ENCODE peak calls at places on chromosomes 12 and 14, in five cellular contexts. L, Y, C, S and F are unnamed samples.

GRCh38 chr12:14853966-14854365 is 10.6 kb upstream of the ART4 start:
- DNase-seq in L (no peak), Y (no peak), C (no peak), S (no peak), F (no peak)

GRCh38 chr12:98085360-98085759 is 430.0 kb upstream of the TMPO start:
- DNase-seq in L (no peak), Y (peak), C (no peak), S (no peak), F (no peak)

GRCh38 chr12:70535896-70536374 is 101.3 kb downstream of the PTPRB start:
- DNase-seq in L (no peak), Y (no peak), C (no peak), S (no peak), F (no peak)

GRCh38 chr12:101939856-101940265 is 62.5 kb downstream of the DRAM1 start:
- DNase-seq in L (peak), Y (peak), C (peak), S (peak), F (peak)

GRCh38 chr14:61191751-61192150 is 89.4 kb downstream of the TMEM30B start:
- DNase-seq in L (no peak), Y (no peak), C (no peak), S (no peak), F (no peak)

GRCh38 chr12:115232455-115233156 is 548.6 kb upstream of the TBX3 start:
- DNase-seq in L (no peak), Y (peak), C (no peak), S (no peak), F (no peak)

GRCh38 chr12:54891717-54892478 is 37.6 kb downstream of the MUCL1 start:
- DNase-seq in L (no peak), Y (no peak), C (no peak), S (no peak), F (no peak)

GRCh38 chr12:114339626-114340025 is 66.3 kb downstream of the TBX5 start:
- DNase-seq in L (no peak), Y (no peak), C (no peak), S (no peak), F (no peak)

GRCh38 chr12:100154472-100155247 is 12.0 kb upstream of the BLTP3B start:
- DNase-seq in L (peak), Y (peak), C (peak), S (peak), F (peak)

GRCh38 chr14:39755269-39755878 is 323.1 kb upstream of the FBXO33 start:
- DNase-seq in L (no peak), Y (no peak), C (no peak), S (no peak), F (no peak)

GRCh38 chr12:107404981-107405380 is 280.6 kb upstream of the PWP1 start:
- DNase-seq in L (peak), Y (peak), C (peak), S (peak), F (no peak)

GRCh38 chr14:100820945-100821344 is 5.0 kb upstream of the MEG3 start:
- DNase-seq in L (no peak), Y (no peak), C (no peak), S (no peak), F (no peak)

GRCh38 chr12:124403273-124403672 is 108.4 kb downstream of the RFLNA start:
- DNase-seq in L (no peak), Y (no peak), C (no peak), S (no peak), F (no peak)

DNA sequence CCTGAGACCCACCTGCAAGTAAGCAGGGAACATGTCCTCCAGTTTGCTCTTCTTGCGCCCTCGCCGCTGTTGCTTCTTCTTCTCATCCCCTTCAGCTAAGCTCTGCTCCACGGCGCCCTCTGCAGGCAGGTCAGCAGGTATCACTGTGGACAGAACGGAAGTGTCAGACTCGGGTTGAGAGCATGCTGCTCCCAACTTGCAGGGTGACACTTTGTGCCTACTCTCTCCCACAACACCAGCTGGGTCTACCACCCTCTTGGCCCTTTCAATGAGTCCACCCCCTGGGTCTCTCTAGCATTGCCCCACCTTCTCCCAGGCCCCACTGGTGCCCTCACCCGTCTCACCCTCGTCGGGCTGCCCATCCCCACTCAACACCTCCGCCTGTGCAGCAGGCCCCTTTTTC is 16.7 kb downstream of the KMT2D start:
- DNase-seq in L (peak), Y (peak), C (peak), S (peak), F (peak)
- TF ChIP-seq CTCF in L (peak), Y (peak), C (peak), S (peak), F (peak)

GRCh38 chr14:77290705-77291104 is 19.7 kb upstream of the NGB start:
- DNase-seq in L (no peak), Y (peak), C (no peak), S (no peak), F (no peak)
- TF ChIP-seq CTCF in L (no peak), Y (peak), C (peak), S (peak), F (no peak)

GRCh38 chr12:22781339-22781738 is 156.4 kb downstream of the ETNK1 start:
- DNase-seq in L (peak), Y (no peak), C (no peak), S (no peak), F (no peak)
- TF ChIP-seq CTCF in L (no peak), Y (peak), C (no peak), S (no peak), F (no peak)

GRCh38 chr14:32077081-32078029 is at the start of gene ARHGAP5:
- DNase-seq in L (peak), Y (peak), C (peak), S (peak), F (peak)

GRCh38 chr14:32075636-32076277 is 1.3 kb upstream of the ARHGAP5 start:
- DNase-seq in L (no peak), Y (peak), C (no peak), S (peak), F (no peak)

GRCh38 chr14:32078030-32078793 is 1.1 kb downstream of the ARHGAP5 start:
- DNase-seq in L (no peak), Y (peak), C (peak), S (peak), F (no peak)

GRCh38 chr14:32074887-32075572 is 2.1 kb upstream of the ARHGAP5 start:
- DNase-seq in L (no peak), Y (no peak), C (no peak), S (no peak), F (no peak)

GRCh38 chr14:32076278-32077080 is 625 bp upstream of the ARHGAP5 start:
- DNase-seq in L (peak), Y (peak), C (peak), S (peak), F (peak)
- TF ChIP-seq CTCF in L (no peak), Y (no peak), C (no peak), S (no peak), F (no peak)

GRCh38 chr12:113149361-113150150 is at the start of gene CFAP73:
- DNase-seq in L (peak), Y (peak), C (peak), S (peak), F (no peak)
- TF ChIP-seq CTCF in L (no peak), Y (no peak), C (no peak), S (peak), F (no peak)

GRCh38 chr14:70036665-70037064 is 152.1 kb downstream of the SLC8A3 start:
- DNase-seq in L (peak), Y (peak), C (no peak), S (no peak), F (no peak)
- TF ChIP-seq CTCF in L (no peak), Y (peak), C (no peak), S (no peak), F (no peak)

DNA sequence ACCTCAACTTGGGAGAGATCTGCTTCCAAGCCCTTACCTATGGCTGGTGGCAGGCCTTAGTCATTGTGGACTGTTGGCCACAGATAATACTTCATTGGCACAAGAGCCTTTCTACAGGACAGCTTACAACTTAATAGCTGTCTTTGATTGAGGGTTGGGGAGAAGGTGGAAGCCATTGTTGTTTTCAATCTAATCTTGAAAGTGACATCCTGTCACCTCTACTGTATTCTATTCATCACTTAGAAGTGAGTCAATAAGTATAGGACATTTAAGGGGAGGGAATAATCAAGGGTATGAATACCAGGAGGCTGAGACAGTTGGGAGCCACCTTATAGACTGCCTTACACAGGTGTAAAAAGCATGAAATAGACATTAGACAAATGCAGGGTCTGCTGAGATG is 906.3 kb downstream of the NRXN3 start:
- DNase-seq in L (no peak), Y (no peak), C (no peak), S (no peak), F (no peak)
- TF ChIP-seq CTCF in L (no peak), Y (no peak), C (no peak), S (no peak), F (no peak)

DNA sequence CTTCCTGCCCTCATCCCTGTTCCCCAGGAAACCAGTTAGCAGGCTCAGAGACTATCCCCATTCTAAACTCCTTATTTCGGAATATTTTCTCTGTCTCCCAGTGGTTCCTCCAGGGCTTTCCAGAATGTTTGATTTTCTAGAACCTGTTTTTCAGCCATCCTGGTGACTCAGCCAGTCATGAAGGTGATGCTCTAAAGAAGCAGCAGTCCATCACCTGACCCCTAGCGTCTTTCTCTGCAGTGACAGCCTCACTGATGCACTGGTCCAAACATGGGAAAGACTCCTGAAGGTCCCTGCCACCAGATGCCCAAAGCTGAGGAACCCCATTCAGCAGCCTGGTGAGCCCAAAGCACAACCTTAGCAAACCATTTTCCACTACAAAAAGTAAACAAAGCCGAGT is 212.6 kb downstream of the PHETA1 start:
- DNase-seq in L (no peak), Y (no peak), C (no peak), S (no peak), F (no peak)
- TF ChIP-seq CTCF in L (no peak), Y (no peak), C (peak), S (no peak), F (no peak)

GRCh38 chr14:95619785-95620417 is 66.3 kb upstream of the TCL1B start:
- DNase-seq in L (no peak), Y (no peak), C (no peak), S (no peak), F (no peak)

GRCh38 chr14:95609398-95609990 is 74.6 kb downstream of the GLRX5 start:
- DNase-seq in L (peak), Y (peak), C (no peak), S (peak), F (no peak)

GRCh38 chr14:95611293-95611880 is 74.8 kb upstream of the TCL1B start:
- DNase-seq in L (no peak), Y (no peak), C (no peak), S (no peak), F (no peak)

DNA sequence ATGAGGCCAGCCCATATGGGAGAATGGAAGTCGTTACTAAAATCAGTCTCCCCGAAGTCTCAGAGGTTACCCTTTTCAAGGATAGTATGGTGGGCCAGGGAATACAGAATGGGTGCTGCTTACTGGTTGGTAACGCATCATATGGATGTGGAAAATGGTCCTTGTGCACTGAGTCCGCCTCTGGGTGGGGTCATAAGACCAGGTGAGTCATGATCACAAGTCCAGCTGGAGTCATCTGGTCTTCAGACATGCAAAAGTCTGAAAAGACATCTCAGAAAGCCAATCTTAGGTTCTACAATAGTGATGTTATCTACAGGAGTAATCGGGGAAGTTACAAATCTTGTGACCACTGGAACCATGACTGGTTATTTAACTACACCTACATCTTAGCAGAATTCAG is 71.9 kb upstream of the TCL1B start:
- DNase-seq in L (no peak), Y (no peak), C (no peak), S (no peak), F (no peak)
- TF ChIP-seq CTCF in L (no peak), Y (no peak), C (no peak), S (no peak), F (no peak)